ENCODE peak calls at places on chromosomes 13 and 19, in six cellular contexts. A is BE2C; B is NCI-H2081; F is NCI-H1092; T is hepatic stellate cell; E is activated CD4-positive, alpha-beta T cell treated with anti-CD3 and anti-CD28 coated beads, Interleukin-2, amount 50 U/mL, for 24 hours. O is an unnamed sample.

GRCh38 chr13:42102961-42103688 is 54.7 kb downstream of the DGKH start:
- DNase-seq in T (no peak), E (no peak), B (no peak), F (no peak), A (no peak), O (no peak)

GRCh38 chr19:18128044-18128443 is 24.9 kb upstream of the PIK3R2 start:
- DNase-seq in B (no peak), T (peak; percentile 73), F (no peak), E (no peak), A (no peak), O (no peak)

GRCh38 chr13:61286148-61286745 is 129.4 kb downstream of the PCDH20 start:
- DNase-seq in T (no peak), A (peak; percentile 63), B (peak; percentile 15), F (no peak), E (no peak), O (peak; percentile 21)

GRCh38 chr19:4583961-4584669 is 24.6 kb upstream of the SEMA6B start:
- DNase-seq in A (peak; percentile 62), T (no peak), F (no peak), E (no peak), B (peak; percentile 30), O (no peak)

GRCh38 chr19:5585461-5586299 is 17.9 kb upstream of the TINCR start:
- DNase-seq in T (no peak), E (peak; percentile 32), B (no peak), A (no peak), F (no peak), O (no peak)

GRCh38 chr19:5627395-5627904 is 4.6 kb downstream of the SAFB start:
- DNase-seq in E (peak; percentile 11), A (no peak), T (peak; percentile 31), F (no peak), B (no peak), O (peak; percentile 96)

GRCh38 chr13:51585696-51586095 is 1.4 kb downstream of the WDFY2 start:
- DNase-seq in E (no peak), B (no peak), A (no peak), F (no peak), T (no peak), O (no peak)

GRCh38 chr19:19461671-19462622 is 53.4 kb downstream of the TSSK6 start:
- DNase-seq in E (no peak), T (no peak), A (peak; percentile 96), B (peak; percentile 24), F (peak; percentile 51), O (peak; percentile 86)

GRCh38 chr13:113655358-113656014 is 2.5 kb downstream of the ATP4B start:
- DNase-seq in B (no peak), T (no peak), E (no peak), F (no peak), A (peak; percentile 7), O (no peak)

GRCh38 chr19:32647361-32647760 is 27.6 kb downstream of the ANKRD27 start:
- DNase-seq in B (no peak), F (no peak), E (no peak), T (no peak), A (peak; percentile 36), O (no peak)

GRCh38 chr19:14459703-14460102 is 15.5 kb downstream of the PTGER1 start:
- DNase-seq in B (no peak), F (no peak), E (no peak), A (no peak), T (no peak), O (no peak)

GRCh38 chr19:40995355-40995754 is 4.3 kb downstream of the CYP2B6 start:
- DNase-seq in A (no peak), F (no peak), B (no peak), T (no peak), E (peak; percentile 23), O (no peak)

GRCh38 chr19:30387311-30388115 is 15.3 kb downstream of the ZNF536 start:
- DNase-seq in B (no peak), T (no peak), E (no peak), A (peak; percentile 88), F (no peak), O (no peak)

GRCh38 chr13:106383791-106384190 is 151.7 kb downstream of the EFNB2 start:
- DNase-seq in F (no peak), A (no peak), E (no peak), T (no peak), B (no peak), O (peak; percentile 14)

GRCh38 chr13:83449666-83450395 is 432.4 kb downstream of the SLITRK1 start:
- DNase-seq in F (no peak), A (no peak), B (no peak), T (no peak), E (no peak), O (no peak)

GRCh38 chr13:27476943-27477681 is 26.7 kb upstream of the MTIF3 start:
- DNase-seq in T (peak; percentile 18), E (no peak), A (no peak), F (no peak), B (peak; percentile 17), O (no peak)

GRCh38 chr13:77360032-77360431 is 33.1 kb upstream of the MYCBP2 start:
- DNase-seq in A (no peak), T (no peak), F (no peak), E (no peak), B (no peak), O (no peak)

GRCh38 chr13:48236528-48237353 is 3.7 kb downstream of the ITM2B start:
- DNase-seq in T (no peak), B (no peak), A (no peak), F (no peak), E (no peak), O (no peak)

GRCh38 chr19:50322234-50322633 is 6.9 kb downstream of the KCNC3 start:
- DNase-seq in F (no peak), A (no peak), T (no peak), B (no peak), E (no peak), O (no peak)

GRCh38 chr13:51317262-51317661 is 22.2 kb upstream of the SERPINE3 start:
- DNase-seq in E (no peak), T (peak; percentile 14), B (no peak), A (no peak), F (no peak), O (no peak)

GRCh38 chr13:110398564-110399507 is 91.8 kb downstream of the COL4A2 start:
- DNase-seq in F (no peak), E (no peak), T (no peak), A (no peak), B (no peak), O (no peak)

GRCh38 chr19:51994048-51994644 is 7.5 kb upstream of the ZNF350 start:
- DNase-seq in T (no peak), F (no peak), E (no peak), A (no peak), B (no peak), O (no peak)

GRCh38 chr13:97125810-97126738 is 96.1 kb upstream of the MBNL2 start:
- DNase-seq in T (no peak), F (no peak), B (no peak), A (peak; percentile 31), E (no peak), O (peak; percentile 93)

O was measured in NCI-H524.